ENCODE peak calls at places on chromosomes 4 and X, in eight cellular contexts. One of them, this sample, is unnamed.

GRCh38 chr4:56158483-56158882 is 209.7 kb downstream of the CEP135 start:
- DNase-seq in esophagus muscularis mucosa: no peak
- DNase-seq in choroid plexus epithelial cell: no peak
- DNase-seq in retinal pigment epithelial cell: no peak
- DNase-seq in body of pancreas: no peak
- DNase-seq in BE2C: no peak
- DNase-seq in lung: no peak
- DNase-seq in lower leg skin: no peak
- DNase-seq in this sample: no peak

GRCh38 chr4:10738826-10739489 is 54.4 kb upstream of the CLNK start:
- DNase-seq in esophagus muscularis mucosa: no peak
- DNase-seq in choroid plexus epithelial cell: peak; percentile 52
- DNase-seq in retinal pigment epithelial cell: no peak
- DNase-seq in body of pancreas: no peak
- DNase-seq in BE2C: no peak
- DNase-seq in lung: no peak
- DNase-seq in lower leg skin: no peak
- DNase-seq in this sample: no peak

GRCh38 chr4:107248571-107248970 is 212.5 kb upstream of the DKK2 start:
- DNase-seq in esophagus muscularis mucosa: no peak
- DNase-seq in choroid plexus epithelial cell: no peak
- DNase-seq in retinal pigment epithelial cell: no peak
- DNase-seq in body of pancreas: no peak
- DNase-seq in BE2C: no peak
- DNase-seq in lung: no peak
- DNase-seq in lower leg skin: no peak
- DNase-seq in this sample: no peak

GRCh38 chrX:11100281-11101035 is 10.7 kb upstream of the HCCS start:
- DNase-seq in esophagus muscularis mucosa: no peak
- DNase-seq in choroid plexus epithelial cell: peak; percentile 75
- DNase-seq in retinal pigment epithelial cell: peak; percentile 31
- DNase-seq in body of pancreas: peak; percentile 25
- DNase-seq in BE2C: peak; percentile 23
- DNase-seq in lung: no peak
- DNase-seq in lower leg skin: no peak
- DNase-seq in this sample: no peak

GRCh38 chr4:139774759-139775487 is 109.3 kb downstream of the MGST2 start:
- DNase-seq in esophagus muscularis mucosa: no peak
- DNase-seq in choroid plexus epithelial cell: no peak
- DNase-seq in retinal pigment epithelial cell: no peak
- DNase-seq in body of pancreas: no peak
- DNase-seq in BE2C: no peak
- DNase-seq in lung: no peak
- DNase-seq in lower leg skin: no peak
- DNase-seq in this sample: no peak

GRCh38 chr4:145887241-145887964 is 51.2 kb downstream of the ZNF827 start:
- DNase-seq in esophagus muscularis mucosa: no peak
- DNase-seq in choroid plexus epithelial cell: peak; percentile 81
- DNase-seq in retinal pigment epithelial cell: no peak
- DNase-seq in body of pancreas: no peak
- DNase-seq in BE2C: no peak
- DNase-seq in lung: no peak
- DNase-seq in lower leg skin: peak; percentile 84
- DNase-seq in this sample: peak; percentile 76

GRCh38 chr4:114041117-114041475 is 61.6 kb upstream of the ARSJ start:
- DNase-seq in esophagus muscularis mucosa: no peak
- DNase-seq in choroid plexus epithelial cell: no peak
- DNase-seq in retinal pigment epithelial cell: no peak
- DNase-seq in body of pancreas: no peak
- DNase-seq in BE2C: no peak
- DNase-seq in lung: no peak
- DNase-seq in lower leg skin: no peak
- DNase-seq in this sample: no peak

GRCh38 chrX:147476008-147476407 is 435.7 kb upstream of the FMR1 start:
- DNase-seq in esophagus muscularis mucosa: no peak
- DNase-seq in choroid plexus epithelial cell: peak; percentile 1
- DNase-seq in retinal pigment epithelial cell: no peak
- DNase-seq in body of pancreas: peak; percentile 22
- DNase-seq in BE2C: no peak
- DNase-seq in lung: no peak
- DNase-seq in lower leg skin: no peak
- DNase-seq in this sample: no peak

GRCh38 chr4:99755223-99755944 is 61.2 kb upstream of the DAPP1 start:
- DNase-seq in esophagus muscularis mucosa: no peak
- DNase-seq in choroid plexus epithelial cell: peak; percentile 8
- DNase-seq in retinal pigment epithelial cell: peak; percentile 40
- DNase-seq in body of pancreas: no peak
- DNase-seq in BE2C: no peak
- DNase-seq in lung: no peak
- DNase-seq in lower leg skin: no peak
- DNase-seq in this sample: no peak

GRCh38 chrX:123884809-123885408 is 25.1 kb downstream of the XIAP start:
- DNase-seq in esophagus muscularis mucosa: no peak
- DNase-seq in choroid plexus epithelial cell: peak; percentile 70
- DNase-seq in retinal pigment epithelial cell: peak; percentile 27
- DNase-seq in body of pancreas: peak; percentile 60
- DNase-seq in BE2C: peak; percentile 38
- DNase-seq in lung: peak; percentile 16
- DNase-seq in lower leg skin: no peak
- DNase-seq in this sample: no peak

GRCh38 chrX:54994099-54994498 is at the start of gene PFKFB1:
- DNase-seq in esophagus muscularis mucosa: no peak
- DNase-seq in choroid plexus epithelial cell: no peak
- DNase-seq in retinal pigment epithelial cell: no peak
- DNase-seq in body of pancreas: no peak
- DNase-seq in BE2C: no peak
- DNase-seq in lung: no peak
- DNase-seq in lower leg skin: no peak
- DNase-seq in this sample: no peak

GRCh38 chr4:21367567-21367966 is 581.0 kb downstream of the KCNIP4 start:
- DNase-seq in esophagus muscularis mucosa: no peak
- DNase-seq in choroid plexus epithelial cell: no peak
- DNase-seq in retinal pigment epithelial cell: no peak
- DNase-seq in body of pancreas: no peak
- DNase-seq in BE2C: no peak
- DNase-seq in lung: no peak
- DNase-seq in lower leg skin: no peak
- DNase-seq in this sample: no peak

GRCh38 chr4:185888676-185889075 is 76.7 kb upstream of the SORBS2 start:
- DNase-seq in esophagus muscularis mucosa: no peak
- DNase-seq in choroid plexus epithelial cell: no peak
- DNase-seq in retinal pigment epithelial cell: no peak
- DNase-seq in body of pancreas: no peak
- DNase-seq in BE2C: no peak
- DNase-seq in lung: no peak
- DNase-seq in lower leg skin: no peak
- DNase-seq in this sample: no peak

GRCh38 chr4:7513731-7514130 is 79.0 kb upstream of the PSAPL1 start:
- DNase-seq in esophagus muscularis mucosa: no peak
- DNase-seq in choroid plexus epithelial cell: no peak
- DNase-seq in retinal pigment epithelial cell: no peak
- DNase-seq in body of pancreas: no peak
- DNase-seq in BE2C: no peak
- DNase-seq in lung: no peak
- DNase-seq in lower leg skin: no peak
- DNase-seq in this sample: no peak

GRCh38 chr4:158169931-158170690 is 2.7 kb downstream of the GASK1B start:
- DNase-seq in esophagus muscularis mucosa: no peak
- DNase-seq in choroid plexus epithelial cell: peak; percentile 55
- DNase-seq in retinal pigment epithelial cell: no peak
- DNase-seq in body of pancreas: no peak
- DNase-seq in BE2C: peak; percentile 7
- DNase-seq in lung: no peak
- DNase-seq in lower leg skin: no peak
- DNase-seq in this sample: no peak

GRCh38 chr4:168707205-168707604 is 210.4 kb downstream of the PALLD start:
- DNase-seq in esophagus muscularis mucosa: no peak
- DNase-seq in choroid plexus epithelial cell: no peak
- DNase-seq in retinal pigment epithelial cell: no peak
- DNase-seq in body of pancreas: no peak
- DNase-seq in BE2C: no peak
- DNase-seq in lung: no peak
- DNase-seq in lower leg skin: no peak
- DNase-seq in this sample: no peak

GRCh38 chrX:24282381-24283121 is 31.3 kb downstream of the SUPT20HL2 start:
- DNase-seq in esophagus muscularis mucosa: no peak
- DNase-seq in choroid plexus epithelial cell: peak; percentile 31
- DNase-seq in retinal pigment epithelial cell: no peak
- DNase-seq in body of pancreas: peak; percentile 17
- DNase-seq in BE2C: peak; percentile 13
- DNase-seq in lung: no peak
- DNase-seq in lower leg skin: no peak
- DNase-seq in this sample: no peak

GRCh38 chr4:143700420-143701352 is at the start of gene FREM3:
- DNase-seq in esophagus muscularis mucosa: no peak
- DNase-seq in choroid plexus epithelial cell: no peak
- DNase-seq in retinal pigment epithelial cell: no peak
- DNase-seq in body of pancreas: no peak
- DNase-seq in BE2C: no peak
- DNase-seq in lung: no peak
- DNase-seq in lower leg skin: no peak
- DNase-seq in this sample: no peak

GRCh38 chrX:133005038-133005437 is 46.6 kb upstream of the HS6ST2 start:
- DNase-seq in esophagus muscularis mucosa: no peak
- DNase-seq in choroid plexus epithelial cell: peak; percentile 28
- DNase-seq in retinal pigment epithelial cell: no peak
- DNase-seq in body of pancreas: no peak
- DNase-seq in BE2C: no peak
- DNase-seq in lung: no peak
- DNase-seq in lower leg skin: no peak
- DNase-seq in this sample: no peak

GRCh38 chr4:183611210-183611830 is 47.7 kb downstream of the RWDD4 start:
- DNase-seq in esophagus muscularis mucosa: no peak
- DNase-seq in choroid plexus epithelial cell: no peak
- DNase-seq in retinal pigment epithelial cell: no peak
- DNase-seq in body of pancreas: no peak
- DNase-seq in BE2C: no peak
- DNase-seq in lung: no peak
- DNase-seq in lower leg skin: no peak
- DNase-seq in this sample: no peak

GRCh38 chr4:122285285-122285684 is 93.5 kb upstream of the ADAD1 start:
- DNase-seq in esophagus muscularis mucosa: no peak
- DNase-seq in choroid plexus epithelial cell: peak; percentile 14
- DNase-seq in retinal pigment epithelial cell: no peak
- DNase-seq in body of pancreas: no peak
- DNase-seq in BE2C: no peak
- DNase-seq in lung: no peak
- DNase-seq in lower leg skin: no peak
- DNase-seq in this sample: no peak

GRCh38 chr4:164768516-164768915 is 14.6 kb downstream of the SMIM31 start:
- DNase-seq in esophagus muscularis mucosa: no peak
- DNase-seq in choroid plexus epithelial cell: peak; percentile 36
- DNase-seq in retinal pigment epithelial cell: no peak
- DNase-seq in body of pancreas: no peak
- DNase-seq in BE2C: no peak
- DNase-seq in lung: no peak
- DNase-seq in lower leg skin: no peak
- DNase-seq in this sample: no peak

GRCh38 chr4:1022739-1023066 is 11.3 kb downstream of the FGFRL1 start:
- DNase-seq in esophagus muscularis mucosa: no peak
- DNase-seq in choroid plexus epithelial cell: no peak
- DNase-seq in retinal pigment epithelial cell: no peak
- DNase-seq in body of pancreas: no peak
- DNase-seq in BE2C: no peak
- DNase-seq in lung: no peak
- DNase-seq in lower leg skin: no peak
- DNase-seq in this sample: no peak

GRCh38 chr4:122764808-122765189 is 32.3 kb downstream of the BBS12 start:
- DNase-seq in esophagus muscularis mucosa: no peak
- DNase-seq in choroid plexus epithelial cell: peak; percentile 90
- DNase-seq in retinal pigment epithelial cell: no peak
- DNase-seq in body of pancreas: no peak
- DNase-seq in BE2C: no peak
- DNase-seq in lung: no peak
- DNase-seq in lower leg skin: no peak
- DNase-seq in this sample: no peak

GRCh38 chr4:175946472-175947116 is 119.0 kb upstream of the WDR17 start:
- DNase-seq in esophagus muscularis mucosa: no peak
- DNase-seq in choroid plexus epithelial cell: no peak
- DNase-seq in retinal pigment epithelial cell: no peak
- DNase-seq in body of pancreas: no peak
- DNase-seq in BE2C: no peak
- DNase-seq in lung: no peak
- DNase-seq in lower leg skin: no peak
- DNase-seq in this sample: no peak
- H3K4me3 ChIP-seq in esophagus muscularis mucosa: peak overlapping the region; percentile 24
- H3K4me3 ChIP-seq in choroid plexus epithelial cell: no peak overlapping the region
- H3K4me3 ChIP-seq in retinal pigment epithelial cell: no peak overlapping the region
- H3K4me3 ChIP-seq in body of pancreas: no peak overlapping the region
- H3K4me3 ChIP-seq in BE2C: no peak overlapping the region
- H3K4me3 ChIP-seq in lung: no peak overlapping the region
- H3K4me3 ChIP-seq in lower leg skin: no peak overlapping the region
- H3K4me3 ChIP-seq in this sample: peak overlapping the region; percentile 20

GRCh38 chrX:153366119-153366518 is 32.2 kb downstream of the ZNF275 start:
- DNase-seq in esophagus muscularis mucosa: no peak
- DNase-seq in choroid plexus epithelial cell: no peak
- DNase-seq in retinal pigment epithelial cell: no peak
- DNase-seq in body of pancreas: no peak
- DNase-seq in BE2C: no peak
- DNase-seq in lung: no peak
- DNase-seq in lower leg skin: no peak
- DNase-seq in this sample: no peak
- H3K4me3 ChIP-seq in esophagus muscularis mucosa: no peak overlapping the region
- H3K4me3 ChIP-seq in choroid plexus epithelial cell: no peak overlapping the region
- H3K4me3 ChIP-seq in retinal pigment epithelial cell: no peak overlapping the region
- H3K4me3 ChIP-seq in body of pancreas: no peak overlapping the region
- H3K4me3 ChIP-seq in BE2C: no peak overlapping the region
- H3K4me3 ChIP-seq in lung: no peak overlapping the region
- H3K4me3 ChIP-seq in lower leg skin: no peak overlapping the region
- H3K4me3 ChIP-seq in this sample: no peak overlapping the region

DNA sequence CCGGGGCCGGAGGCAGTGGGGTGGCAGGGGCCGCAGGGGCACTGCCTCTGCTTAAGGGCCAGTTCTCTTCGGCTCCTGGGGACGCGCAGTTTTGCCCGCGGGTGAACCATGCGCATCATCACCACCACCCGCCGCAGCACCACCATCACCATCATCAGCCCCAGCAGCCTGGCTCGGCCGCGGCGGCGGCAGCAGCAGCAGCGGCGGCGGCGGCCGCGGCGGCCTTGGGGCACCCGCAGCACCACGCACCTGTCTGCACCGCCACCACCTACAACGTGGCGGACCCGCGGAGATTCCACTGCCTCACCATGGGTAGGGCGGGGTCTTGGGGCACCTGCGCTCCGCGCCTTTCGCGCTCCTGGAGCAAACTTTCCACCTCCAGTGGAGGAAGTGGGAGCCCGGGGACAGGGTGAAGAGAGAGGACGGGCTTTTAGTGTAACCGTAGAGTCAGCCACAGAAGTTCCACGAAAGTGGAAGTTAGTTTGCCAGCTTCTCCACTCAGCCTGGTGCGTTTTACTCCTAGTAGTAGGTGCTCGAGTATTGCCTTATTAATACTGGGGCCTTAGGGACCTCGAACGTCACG is 735 bp downstream of the GSX2 start:
- DNase-seq in esophagus muscularis mucosa: no peak
- DNase-seq in choroid plexus epithelial cell: no peak
- DNase-seq in retinal pigment epithelial cell: no peak
- DNase-seq in body of pancreas: no peak
- DNase-seq in BE2C: peak; percentile 34
- DNase-seq in lung: no peak
- DNase-seq in lower leg skin: no peak
- DNase-seq in this sample: no peak
- H3K4me3 ChIP-seq in esophagus muscularis mucosa: peak overlapping the region; percentile 43
- H3K4me3 ChIP-seq in choroid plexus epithelial cell: peak overlapping the region; percentile 33
- H3K4me3 ChIP-seq in retinal pigment epithelial cell: peak overlapping the region; percentile 77
- H3K4me3 ChIP-seq in body of pancreas: no peak overlapping the region
- H3K4me3 ChIP-seq in BE2C: peak overlapping the region; percentile 53
- H3K4me3 ChIP-seq in lung: no peak overlapping the region
- H3K4me3 ChIP-seq in lower leg skin: no peak overlapping the region
- H3K4me3 ChIP-seq in this sample: peak overlapping the region; percentile 46

GRCh38 chr4:105061136-105061696 is 85.5 kb upstream of the TET2 start:
- DNase-seq in esophagus muscularis mucosa: no peak
- DNase-seq in choroid plexus epithelial cell: peak; percentile 2
- DNase-seq in retinal pigment epithelial cell: peak; percentile 18
- DNase-seq in body of pancreas: no peak
- DNase-seq in BE2C: no peak
- DNase-seq in lung: no peak
- DNase-seq in lower leg skin: no peak
- DNase-seq in this sample: no peak
- H3K4me3 ChIP-seq in esophagus muscularis mucosa: no peak overlapping the region
- H3K4me3 ChIP-seq in choroid plexus epithelial cell: no peak overlapping the region
- H3K4me3 ChIP-seq in retinal pigment epithelial cell: no peak overlapping the region
- H3K4me3 ChIP-seq in body of pancreas: no peak overlapping the region
- H3K4me3 ChIP-seq in BE2C: no peak overlapping the region
- H3K4me3 ChIP-seq in lung: no peak overlapping the region
- H3K4me3 ChIP-seq in lower leg skin: no peak overlapping the region
- H3K4me3 ChIP-seq in this sample: no peak overlapping the region